ENCODE peak calls at places on chromosomes 13 and 19, in five cellular contexts. B is CD4-positive, alpha-beta T cell; N is neuronal stem cell; U is left ventricle myocardium inferior; E is CD8-positive, alpha-beta T cell. M is an unnamed sample.

GRCh38 chr13:74280093-74280794 is 146.0 kb upstream of the KLF12 start:
- DNase-seq in B (no peak), N (no peak), U (no peak), E (no peak), M (no peak)

GRCh38 chr19:45834970-45835369 is 19.9 kb upstream of the RSPH6A start:
- DNase-seq in U (no peak), B (no peak), N (no peak), E (no peak), M (no peak)

GRCh38 chr13:37107868-37108267 is 2.4 kb upstream of the CSNK1A1L start:
- DNase-seq in E (no peak), B (no peak), N (no peak), U (no peak), M (no peak)

GRCh38 chr13:42367836-42368235 is 95.9 kb downstream of the AKAP11 start:
- DNase-seq in U (no peak), B (no peak), E (no peak), N (no peak), M (no peak)

GRCh38 chr13:30408319-30409101 is 13.8 kb upstream of the UBE2L5 start:
- DNase-seq in U (peak; percentile 95), E (peak; percentile 84), N (peak; percentile 87), B (peak; percentile 87), M (peak; percentile 82)

GRCh38 chr13:45873491-45874360 is 22.2 kb upstream of the SIAH3 start:
- DNase-seq in N (no peak), B (no peak), E (no peak), U (no peak), M (no peak)

GRCh38 chr13:85588359-85588758 is 210.9 kb downstream of the SLITRK6 start:
- DNase-seq in U (no peak), B (no peak), N (no peak), E (no peak), M (no peak)

GRCh38 chr19:670609-671075 is 5.5 kb upstream of the FSTL3 start:
- DNase-seq in N (no peak), E (no peak), B (no peak), U (no peak), M (no peak)

GRCh38 chr13:72842991-72843390 is 61.1 kb downstream of the PIBF1 start:
- DNase-seq in E (no peak), B (no peak), N (no peak), U (no peak), M (no peak)

GRCh38 chr19:29503785-29504184 is 22.0 kb upstream of the VSTM2B start:
- DNase-seq in N (no peak), E (no peak), U (no peak), B (no peak), M (no peak)

GRCh38 chr19:34503546-34504272 is 22.2 kb downstream of the WTIP start:
- DNase-seq in B (no peak), N (no peak), E (no peak), U (peak; percentile 13), M (no peak)

GRCh38 chr13:24159921-24160324 is 597 bp upstream of the SPATA13 start:
- DNase-seq in N (no peak), U (no peak), E (no peak), B (no peak), M (no peak)
- H3K27ac ChIP-seq in N (no peak overlapping the region), U (peak overlapping the region; percentile 84), E (no peak overlapping the region), B (no peak overlapping the region), M (peak overlapping the region; percentile 77)

GRCh38 chr19:49912965-49913685 is 15.9 kb upstream of the ATF5 start:
- DNase-seq in N (no peak), E (no peak), B (no peak), U (no peak), M (no peak)
- H3K27ac ChIP-seq in N (no peak overlapping the region), E (no peak overlapping the region), B (no peak overlapping the region), U (no peak overlapping the region), M (no peak overlapping the region)

DNA sequence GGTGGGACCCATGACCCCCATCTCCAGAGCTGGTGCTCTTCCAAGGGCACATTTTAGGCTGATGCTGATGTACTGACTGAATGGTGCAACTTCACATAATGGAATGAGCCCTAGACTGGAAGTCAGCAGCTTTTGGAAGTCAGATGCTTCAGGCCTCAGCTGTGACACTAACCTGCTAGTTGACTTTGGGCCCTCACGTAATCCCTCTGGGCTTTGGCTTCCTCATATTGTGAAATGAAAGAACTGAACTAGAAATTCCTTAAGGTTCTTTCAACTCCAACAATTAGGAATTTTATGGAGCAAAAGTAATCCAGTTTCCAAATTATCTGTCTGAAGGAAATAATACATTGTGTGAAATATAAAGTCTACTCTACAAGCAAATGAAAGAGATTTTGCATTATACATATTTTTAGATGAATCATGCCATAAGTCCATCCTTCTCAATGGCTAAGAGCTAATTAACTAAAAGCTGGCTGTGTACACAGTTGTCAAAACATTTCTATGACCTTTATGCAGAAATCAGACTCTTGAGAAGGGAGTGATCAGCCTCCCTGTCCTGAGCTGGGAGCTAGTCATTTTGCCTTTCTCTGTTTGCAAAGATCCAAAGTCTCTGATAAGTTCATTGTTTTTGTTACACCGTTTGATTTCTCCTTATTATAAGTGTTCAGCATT is 204.2 kb downstream of the DCLK1 start:
- DNase-seq in B (no peak), E (no peak), N (no peak), U (no peak), M (no peak)
- H3K27ac ChIP-seq in B (no peak overlapping the region), E (no peak overlapping the region), N (no peak overlapping the region), U (no peak overlapping the region), M (peak overlapping the region; percentile 78)

DNA sequence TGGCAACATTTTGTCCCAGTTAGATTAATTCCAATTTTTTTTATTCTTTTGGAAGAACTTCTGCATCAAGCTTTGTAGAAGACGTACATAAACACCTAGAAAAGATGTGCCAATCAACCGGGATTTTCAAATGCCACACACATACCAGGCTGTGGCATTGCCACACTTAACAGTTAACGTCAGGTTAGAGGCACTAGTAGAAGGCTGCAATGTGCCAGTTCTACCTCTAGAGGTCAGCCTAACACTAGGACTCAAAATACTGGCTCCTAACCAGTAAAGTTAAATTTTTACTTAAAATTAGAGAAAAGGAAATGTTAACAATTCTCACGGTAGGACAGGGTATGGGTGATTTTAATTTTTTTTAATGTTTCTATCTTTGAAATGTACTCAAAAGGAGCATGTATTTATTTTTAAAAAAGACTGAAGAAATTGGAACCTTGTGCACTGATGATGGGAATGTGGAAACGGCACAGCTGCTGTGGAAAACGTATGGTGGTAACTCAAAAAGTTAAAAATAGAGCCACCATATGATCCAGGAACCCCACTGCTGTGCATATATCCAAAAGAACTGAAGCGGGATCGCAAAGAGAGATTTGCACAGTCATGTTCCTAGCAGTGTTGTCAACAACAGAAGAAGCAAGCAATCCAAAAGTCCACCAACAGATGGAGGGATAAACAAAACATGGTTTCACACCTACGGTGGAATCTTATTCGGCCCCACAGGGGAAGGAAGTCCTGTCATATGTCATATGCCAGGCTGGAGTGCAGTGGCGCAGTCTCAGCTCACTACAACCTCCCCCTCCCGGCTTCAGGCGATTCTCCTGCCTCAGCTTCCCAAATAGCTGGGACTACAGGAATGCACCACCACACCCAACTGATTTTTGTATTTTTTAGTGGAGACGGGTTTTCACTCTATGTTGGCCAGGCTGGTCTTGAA is 30.3 kb downstream of the CRYL1 start:
- DNase-seq in E (peak; percentile 33), U (no peak), N (peak; percentile 51), B (peak; percentile 57), M (no peak)
- H3K27ac ChIP-seq in E (no peak overlapping the region), U (no peak overlapping the region), N (no peak overlapping the region), B (no peak overlapping the region), M (peak overlapping the region; percentile 21)